ENCODE peak calls at places on chromosomes 12 and 14, in five cellular contexts. H, T, W, X and B are unnamed samples.

GRCh38 chr14:74610866-74611671 is 968 bp downstream of the LTBP2 start:
- DNase-seq in W (no peak), T (peak), X (no peak), H (no peak), B (no peak)

GRCh38 chr12:49108958-49109404 is 1.7 kb downstream of the LMBR1L start:
- DNase-seq in X (no peak), H (peak), T (no peak), W (peak), B (no peak)

GRCh38 chr12:66235626-66236281 is 46.7 kb downstream of the IRAK3 start:
- DNase-seq in T (no peak), W (no peak), H (no peak), X (no peak), B (no peak)

GRCh38 chr14:98899441-98899840 is 372.6 kb downstream of the BCL11B start:
- DNase-seq in T (no peak), W (no peak), X (no peak), H (no peak), B (no peak)

GRCh38 chr12:99611117-99611516 is 36.4 kb upstream of the GARIN6 start:
- DNase-seq in T (no peak), X (no peak), H (no peak), W (no peak), B (no peak)

GRCh38 chr14:91892918-91893527 is 25.7 kb upstream of the TC2N start:
- DNase-seq in H (peak), W (peak), T (peak), X (no peak), B (peak)

GRCh38 chr12:64781374-64782029 is 22.3 kb upstream of the GNS start:
- DNase-seq in X (no peak), W (no peak), H (no peak), T (no peak), B (no peak)

GRCh38 chr14:71139058-71139946 is 232.0 kb downstream of the PCNX1 start:
- DNase-seq in H (peak), X (peak), W (peak), T (peak), B (peak)

GRCh38 chr14:87139299-87139698 is 853.7 kb downstream of the GALC start:
- DNase-seq in T (no peak), X (no peak), W (no peak), H (no peak), B (no peak)

GRCh38 chr12:117685115-117685926 is 283.5 kb downstream of the KSR2 start:
- DNase-seq in W (peak), H (peak), X (no peak), T (peak), B (no peak)

GRCh38 chr14:36174767-36175424 is 1.6 kb downstream of the PTCSC3 start:
- DNase-seq in H (no peak), W (no peak), T (no peak), X (no peak), B (no peak)

GRCh38 chr12:118098911-118099671 is 4.7 kb downstream of the VSIG10 start:
- DNase-seq in H (no peak), W (no peak), T (no peak), X (no peak), B (no peak)

GRCh38 chr12:124642105-124642504 is 74.7 kb upstream of the NCOR2 start:
- DNase-seq in W (no peak), H (no peak), X (no peak), T (no peak), B (no peak)

DNA sequence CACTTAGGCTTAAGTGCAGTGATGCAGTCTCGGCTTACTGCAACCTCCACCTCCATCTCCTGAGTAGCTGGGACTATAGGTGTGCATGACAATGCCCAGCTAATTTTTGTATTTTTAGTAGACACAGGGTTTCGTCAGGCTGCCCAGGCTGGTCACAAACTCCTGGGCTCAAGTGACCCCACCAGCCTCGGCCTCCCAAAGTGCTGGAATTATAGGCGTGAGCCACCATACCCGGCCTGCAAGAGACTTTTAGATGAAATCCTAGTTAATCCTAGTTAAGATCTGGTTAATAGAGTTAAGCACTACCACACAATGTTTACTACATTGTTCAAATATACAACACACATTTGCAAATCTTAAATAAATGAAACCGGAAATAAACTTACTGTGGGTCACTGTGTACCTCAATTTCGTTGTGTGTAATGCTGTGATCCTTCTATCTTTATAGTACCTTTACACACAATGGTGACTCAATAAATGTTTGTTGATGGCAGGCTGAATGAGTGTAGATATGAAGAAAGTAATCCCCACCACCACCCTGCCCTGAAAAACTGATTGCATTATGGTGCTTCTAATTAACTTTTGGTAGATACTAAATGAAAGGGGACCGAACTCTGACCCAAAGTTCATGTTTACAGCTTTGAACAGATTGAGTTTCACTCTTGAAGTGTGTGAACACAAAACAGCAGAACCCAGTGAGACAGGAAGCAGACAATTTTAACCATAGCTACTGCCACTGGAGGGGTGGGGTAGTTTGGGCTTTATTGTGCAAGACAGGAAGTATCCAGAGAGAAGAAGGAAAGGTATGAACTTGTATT is 196.7 kb upstream of the AMIGO2 start:
- DNase-seq in H (peak), X (peak), T (no peak), W (peak), B (no peak)
- TF ChIP-seq CEBPB in H (peak), X (peak), T (no peak), W (peak), B (peak)

DNA sequence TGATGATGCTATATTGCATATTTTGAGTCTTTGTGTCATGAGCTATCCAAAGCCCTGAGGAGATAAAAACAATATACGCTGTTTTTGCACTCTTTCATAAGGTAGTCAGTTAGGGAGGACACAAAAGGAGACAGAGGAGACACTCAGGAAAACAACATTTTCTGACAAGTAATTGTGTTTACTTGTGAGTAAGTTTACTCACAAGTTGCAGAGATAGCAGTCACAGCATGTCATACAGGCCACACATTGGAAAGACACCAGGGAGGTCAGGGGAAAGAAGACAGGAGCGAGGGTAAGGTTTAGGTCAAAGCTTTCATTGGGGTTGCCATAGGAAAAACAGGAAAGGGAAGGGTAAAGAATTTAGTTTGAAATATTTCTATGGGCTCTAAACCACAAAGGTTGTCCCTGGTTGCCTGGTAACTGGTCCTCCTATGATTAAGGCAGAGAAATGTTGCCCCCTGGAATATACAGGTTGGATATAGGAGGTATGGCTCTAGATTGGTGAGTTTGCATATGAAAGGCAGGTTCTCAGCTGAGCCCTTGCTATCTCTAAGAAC is 7.3 kb upstream of the GABARAPL1 start:
- DNase-seq in T (no peak), H (no peak), X (no peak), W (no peak), B (no peak)
- TF ChIP-seq ZNF274 in T (no peak), H (no peak), X (no peak), W (no peak), B (no peak)

DNA sequence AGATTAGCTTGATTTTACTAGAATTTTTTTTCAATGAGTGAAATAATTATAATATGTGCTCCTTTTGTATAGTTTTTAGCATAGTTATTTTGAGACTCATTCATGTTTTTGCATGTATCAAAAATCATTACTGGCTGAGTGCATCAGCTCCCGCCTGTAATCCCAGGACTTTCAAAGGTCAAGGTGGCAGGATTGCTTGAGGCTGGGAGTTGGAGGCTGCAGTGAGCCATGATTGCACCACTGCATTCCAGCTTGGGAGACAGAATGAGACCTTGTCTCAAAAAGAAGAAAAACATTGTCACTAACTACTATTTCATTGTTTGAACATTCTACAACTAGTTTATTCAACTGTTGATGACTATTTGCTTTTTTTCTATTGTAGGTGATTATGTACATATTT is 802.7 kb downstream of the SLC16A7 start:
- DNase-seq in W (no peak), X (no peak), H (no peak), T (no peak), B (no peak)
- TF ChIP-seq CEBPB in W (no peak), X (no peak), H (no peak), T (no peak), B (no peak)

GRCh38 chr12:129028824-129029223 is 175.5 kb downstream of the GLT1D1 start:
- DNase-seq in T (no peak), H (no peak), X (no peak), W (no peak), B (no peak)
- TF ChIP-seq ZNF274 in T (no peak), H (no peak), X (no peak), W (no peak), B (no peak)

DNA sequence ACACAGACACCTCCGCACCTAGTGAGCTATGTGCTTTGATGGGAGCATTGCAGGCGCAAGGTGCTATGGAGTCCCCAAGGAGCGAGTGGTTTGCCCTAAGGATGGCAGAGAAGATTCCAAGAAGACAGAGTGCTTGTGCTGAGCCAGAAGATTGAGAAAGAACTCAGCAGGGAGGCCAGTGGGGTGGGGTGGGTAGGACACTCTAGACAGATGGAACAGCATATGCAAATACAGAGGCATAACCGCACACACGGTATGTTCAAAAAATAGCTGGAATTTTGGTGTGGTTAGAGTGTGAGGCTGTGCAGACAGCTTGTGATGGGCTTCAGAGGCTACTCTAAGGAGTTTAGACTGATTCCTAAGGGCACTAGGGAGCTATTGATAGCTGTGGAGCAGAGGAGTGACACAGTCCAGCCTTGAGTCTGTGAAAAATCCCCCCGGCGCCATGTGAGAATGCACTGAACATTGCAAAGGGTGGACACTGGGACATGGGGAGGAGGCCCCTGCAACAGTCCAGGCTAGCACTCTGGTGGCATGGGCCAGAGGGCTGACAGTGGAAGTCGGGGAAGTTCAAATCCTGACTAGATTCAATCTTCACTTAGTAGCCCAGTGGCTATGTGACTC is 11.9 kb downstream of the DTX1 start:
- DNase-seq in H (no peak), X (no peak), T (no peak), W (no peak), B (no peak)
- TF ChIP-seq CEBPB in H (no peak), X (no peak), T (no peak), W (no peak), B (no peak)

DNA sequence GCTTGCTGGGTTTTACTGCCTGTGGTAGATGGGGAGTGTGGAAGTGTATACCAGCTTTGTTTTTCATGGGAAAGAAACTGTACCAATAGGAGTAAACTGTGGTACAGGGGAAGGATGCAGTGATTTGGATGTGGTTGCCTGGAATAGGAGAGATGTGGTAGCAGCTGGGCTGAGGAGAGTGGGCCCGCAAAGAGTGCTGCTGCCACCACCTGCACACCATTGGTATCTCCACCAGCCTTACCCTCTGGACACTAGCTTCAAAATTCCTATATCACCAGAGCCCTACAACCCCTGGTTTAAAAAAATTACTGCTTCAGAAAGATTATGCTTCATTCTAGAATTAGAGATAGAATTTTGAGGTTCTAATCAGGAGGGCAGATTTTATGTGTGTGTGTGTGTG is 53.6 kb downstream of the AKAP6 start:
- DNase-seq in H (no peak), W (peak), T (no peak), X (no peak), B (no peak)
- TF ChIP-seq ZNF274 in H (no peak), W (no peak), T (no peak), X (no peak), B (no peak)

GRCh38 chr14:82501554-82501953 is 967.9 kb upstream of the SEL1L start:
- DNase-seq in T (no peak), X (no peak), H (no peak), W (no peak), B (no peak)
- TF ChIP-seq CEBPB in T (no peak), X (no peak), H (no peak), W (no peak), B (no peak)

GRCh38 chr14:105419305-105420091 is at the start of gene MTA1:
- DNase-seq in W (peak), T (no peak), X (no peak), H (peak), B (no peak)
- TF ChIP-seq ZNF274 in W (no peak), T (no peak), X (no peak), H (peak), B (no peak)

GRCh38 chr14:33846100-33846824 is 104.6 kb downstream of the EGLN3 start:
- DNase-seq in W (no peak), H (no peak), T (no peak), X (no peak), B (no peak)
- TF ChIP-seq CEBPB in W (no peak), H (no peak), T (no peak), X (no peak), B (no peak)

GRCh38 chr12:107669946-107670345 is 15.7 kb upstream of the PWP1 start:
- DNase-seq in W (no peak), H (no peak), X (no peak), T (no peak), B (no peak)

GRCh38 chr12:107668743-107669142 is 16.9 kb upstream of the PWP1 start:
- DNase-seq in W (no peak), T (no peak), H (no peak), X (no peak), B (no peak)

GRCh38 chr12:107667464-107667863 is 18.1 kb upstream of the PWP1 start:
- DNase-seq in T (no peak), H (no peak), X (no peak), W (no peak), B (no peak)

GRCh38 chr12:107668320-107668719 is 17.3 kb upstream of the PWP1 start:
- DNase-seq in H (no peak), W (no peak), X (no peak), T (no peak), B (no peak)

DNA sequence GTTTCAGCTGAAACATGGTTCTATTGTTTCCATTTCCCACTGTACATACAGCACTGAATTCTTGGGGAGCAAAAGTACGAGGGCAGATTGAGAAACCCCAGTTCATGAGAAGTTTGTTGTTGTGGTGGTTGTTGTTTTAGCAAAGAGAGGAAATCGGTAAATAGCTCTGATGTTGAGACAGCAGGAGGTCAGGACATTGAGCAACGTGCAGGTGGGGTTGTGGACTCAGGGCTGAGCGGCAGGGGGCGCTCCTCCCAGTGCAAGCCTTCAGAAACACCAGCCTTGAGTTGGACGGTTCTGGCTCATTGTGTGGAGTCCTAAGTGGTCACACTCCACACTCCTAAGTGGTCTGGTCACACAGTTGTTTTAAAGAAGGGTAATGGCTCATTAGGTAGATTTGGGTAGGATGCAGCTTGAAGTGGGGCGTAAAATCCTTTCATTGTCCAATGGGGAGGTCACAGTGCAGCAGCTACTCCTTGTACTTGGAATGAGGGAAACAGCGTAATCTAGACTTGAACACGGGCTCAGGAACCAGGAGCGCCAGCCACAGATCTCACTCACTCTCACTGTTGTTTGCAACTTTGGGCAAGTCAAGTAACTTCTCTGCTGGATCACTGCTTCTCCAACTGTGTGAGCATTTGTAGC is 14.5 kb upstream of the PWP1 start:
- DNase-seq in T (peak), X (no peak), W (peak), H (peak), B (peak)
- TF ChIP-seq ZNF274 in T (no peak), X (no peak), W (no peak), H (no peak), B (no peak)